ENCODE peak calls at places on chromosome 13, in four cellular contexts. One of them, this sample, is unnamed.

GRCh38 chr13:19601749-19602725 is 31.4 kb upstream of the MPHOSPH8 start:
- DNase-seq in left ventricle myocardium inferior: peak; percentile 38
- DNase-seq in choroid plexus epithelial cell: peak; percentile 41
- DNase-seq in cardiac muscle cell: peak; percentile 65
- DNase-seq in this sample: no peak

GRCh38 chr13:113860051-113860471 is 3.8 kb downstream of the GAS6 start:
- DNase-seq in cardiac muscle cell: no peak
- DNase-seq in left ventricle myocardium inferior: no peak
- DNase-seq in choroid plexus epithelial cell: no peak
- DNase-seq in this sample: no peak

GRCh38 chr13:93235258-93236015 is 8.8 kb downstream of the GPC6 start:
- DNase-seq in left ventricle myocardium inferior: no peak
- DNase-seq in choroid plexus epithelial cell: peak; percentile 85
- DNase-seq in cardiac muscle cell: peak; percentile 62
- DNase-seq in this sample: no peak

GRCh38 chr13:65260938-65261880 is 1968.9 kb downstream of the PCDH9 start:
- DNase-seq in choroid plexus epithelial cell: peak; percentile 36
- DNase-seq in left ventricle myocardium inferior: no peak
- DNase-seq in cardiac muscle cell: peak; percentile 12
- DNase-seq in this sample: no peak

GRCh38 chr13:39347926-39348901 is 254.8 kb downstream of the LHFPL6 start:
- DNase-seq in cardiac muscle cell: no peak
- DNase-seq in left ventricle myocardium inferior: peak; percentile 63
- DNase-seq in choroid plexus epithelial cell: peak; percentile 74
- DNase-seq in this sample: no peak

GRCh38 chr13:38265135-38265497 is 84.5 kb upstream of the UFM1 start:
- DNase-seq in left ventricle myocardium inferior: no peak
- DNase-seq in choroid plexus epithelial cell: no peak
- DNase-seq in cardiac muscle cell: no peak
- DNase-seq in this sample: no peak

GRCh38 chr13:28408235-28408848 is 86.6 kb downstream of the FLT1 start:
- DNase-seq in left ventricle myocardium inferior: peak; percentile 56
- DNase-seq in cardiac muscle cell: peak; percentile 68
- DNase-seq in choroid plexus epithelial cell: peak; percentile 6
- DNase-seq in this sample: no peak

GRCh38 chr13:51614350-51614786 is 30.1 kb downstream of the WDFY2 start:
- DNase-seq in choroid plexus epithelial cell: no peak
- DNase-seq in left ventricle myocardium inferior: no peak
- DNase-seq in cardiac muscle cell: no peak
- DNase-seq in this sample: no peak

GRCh38 chr13:110346661-110347067 is 39.6 kb downstream of the COL4A2 start:
- DNase-seq in choroid plexus epithelial cell: no peak
- DNase-seq in left ventricle myocardium inferior: no peak
- DNase-seq in cardiac muscle cell: no peak
- DNase-seq in this sample: no peak

DNA sequence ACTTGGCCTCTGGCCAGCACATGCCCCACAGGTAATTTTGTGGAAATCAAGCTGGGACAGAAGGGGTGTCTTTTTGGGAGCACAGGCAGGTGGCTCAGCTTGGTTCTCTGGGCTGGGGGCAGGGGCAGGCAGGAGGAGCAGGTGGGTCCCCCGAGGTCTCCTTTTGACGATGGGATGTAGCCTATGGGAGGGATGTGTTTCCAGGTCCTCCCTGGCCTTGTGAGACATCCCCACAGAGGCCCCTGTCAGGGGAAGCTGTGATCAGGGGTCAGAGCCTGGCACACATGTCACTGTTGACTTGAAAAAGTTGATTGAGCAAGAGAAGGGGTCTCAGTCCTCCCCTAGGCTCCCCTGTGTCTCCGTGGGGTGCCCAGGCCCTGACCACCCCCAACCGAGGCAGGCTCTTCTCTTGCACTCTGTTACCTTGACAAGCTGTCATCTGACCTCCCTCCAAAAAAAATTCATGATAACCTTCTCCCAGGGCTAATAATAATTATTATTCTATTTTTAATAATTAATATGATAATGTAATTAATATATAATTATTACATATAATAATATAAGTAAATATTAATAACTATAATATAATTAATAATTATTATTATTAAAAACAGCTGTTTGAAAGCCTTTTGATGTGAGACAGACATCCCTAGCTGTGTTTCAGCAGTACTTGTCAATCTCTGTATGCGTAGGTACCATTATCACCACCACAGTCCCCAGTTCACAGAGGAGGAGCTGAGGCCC is 116.2 kb downstream of the ZDHHC20 start:
- DNase-seq in left ventricle myocardium inferior: no peak
- DNase-seq in cardiac muscle cell: no peak
- DNase-seq in choroid plexus epithelial cell: no peak
- DNase-seq in this sample: no peak
- H3K4me3 ChIP-seq in left ventricle myocardium inferior: no peak overlapping the region
- H3K4me3 ChIP-seq in cardiac muscle cell: no peak overlapping the region
- H3K4me3 ChIP-seq in choroid plexus epithelial cell: no peak overlapping the region
- H3K4me3 ChIP-seq in this sample: no peak overlapping the region

GRCh38 chr13:106176103-106176502 is 359.4 kb downstream of the EFNB2 start:
- DNase-seq in choroid plexus epithelial cell: no peak
- DNase-seq in left ventricle myocardium inferior: no peak
- DNase-seq in cardiac muscle cell: peak; percentile 13
- DNase-seq in this sample: peak; percentile 61
- H3K4me3 ChIP-seq in choroid plexus epithelial cell: no peak overlapping the region
- H3K4me3 ChIP-seq in left ventricle myocardium inferior: no peak overlapping the region
- H3K4me3 ChIP-seq in cardiac muscle cell: no peak overlapping the region
- H3K4me3 ChIP-seq in this sample: no peak overlapping the region

GRCh38 chr13:99956473-99957349 is 14.9 kb downstream of the ZIC5 start:
- DNase-seq in cardiac muscle cell: no peak
- DNase-seq in choroid plexus epithelial cell: no peak
- DNase-seq in left ventricle myocardium inferior: no peak
- DNase-seq in this sample: no peak
- H3K4me3 ChIP-seq in cardiac muscle cell: peak overlapping the region; percentile 20
- H3K4me3 ChIP-seq in choroid plexus epithelial cell: peak overlapping the region; percentile 52
- H3K4me3 ChIP-seq in left ventricle myocardium inferior: peak overlapping the region; percentile 52
- H3K4me3 ChIP-seq in this sample: peak overlapping the region; percentile 27

GRCh38 chr13:94858856-94859811 is 146.8 kb upstream of the SOX21 start:
- DNase-seq in left ventricle myocardium inferior: peak; percentile 67
- DNase-seq in cardiac muscle cell: peak; percentile 87
- DNase-seq in choroid plexus epithelial cell: peak; percentile 25
- DNase-seq in this sample: no peak

GRCh38 chr13:94859812-94860210 is 147.5 kb upstream of the SOX21 start:
- DNase-seq in choroid plexus epithelial cell: no peak
- DNase-seq in cardiac muscle cell: no peak
- DNase-seq in left ventricle myocardium inferior: no peak
- DNase-seq in this sample: no peak

DNA sequence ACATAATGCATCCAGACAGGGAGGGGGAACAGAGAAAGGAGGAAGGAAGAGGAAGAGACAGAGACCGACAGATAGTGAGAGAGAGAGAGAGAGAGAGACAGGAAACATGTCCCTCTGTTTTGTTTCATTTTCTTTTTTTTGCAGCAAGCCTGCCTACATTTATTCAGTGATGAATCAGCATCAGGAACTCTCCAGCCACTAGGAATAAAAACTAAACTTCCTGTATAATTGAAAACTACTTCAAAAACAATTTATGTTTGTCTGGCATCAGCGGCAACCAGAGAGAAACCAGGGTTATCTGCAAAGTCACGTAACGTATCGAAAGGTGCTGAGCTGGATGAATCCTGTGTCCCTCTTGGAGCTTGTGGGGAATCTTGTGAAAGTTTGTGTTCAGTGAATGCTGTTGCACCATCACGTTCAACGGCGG is 148.6 kb upstream of the SOX21 start:
- DNase-seq in cardiac muscle cell: peak; percentile 30
- DNase-seq in left ventricle myocardium inferior: no peak
- DNase-seq in choroid plexus epithelial cell: peak; percentile 32
- DNase-seq in this sample: no peak
- H3K4me3 ChIP-seq in cardiac muscle cell: no peak overlapping the region
- H3K4me3 ChIP-seq in left ventricle myocardium inferior: peak overlapping the region; percentile 52
- H3K4me3 ChIP-seq in choroid plexus epithelial cell: peak overlapping the region; percentile 48
- H3K4me3 ChIP-seq in this sample: peak overlapping the region; percentile 28

GRCh38 chr13:30247406-30247805 is 59.9 kb downstream of the KATNAL1 start:
- DNase-seq in choroid plexus epithelial cell: no peak
- DNase-seq in left ventricle myocardium inferior: no peak
- DNase-seq in cardiac muscle cell: no peak
- DNase-seq in this sample: no peak

GRCh38 chr13:30240608-30241007 is 66.7 kb downstream of the KATNAL1 start:
- DNase-seq in cardiac muscle cell: no peak
- DNase-seq in choroid plexus epithelial cell: no peak
- DNase-seq in left ventricle myocardium inferior: no peak
- DNase-seq in this sample: no peak

DNA sequence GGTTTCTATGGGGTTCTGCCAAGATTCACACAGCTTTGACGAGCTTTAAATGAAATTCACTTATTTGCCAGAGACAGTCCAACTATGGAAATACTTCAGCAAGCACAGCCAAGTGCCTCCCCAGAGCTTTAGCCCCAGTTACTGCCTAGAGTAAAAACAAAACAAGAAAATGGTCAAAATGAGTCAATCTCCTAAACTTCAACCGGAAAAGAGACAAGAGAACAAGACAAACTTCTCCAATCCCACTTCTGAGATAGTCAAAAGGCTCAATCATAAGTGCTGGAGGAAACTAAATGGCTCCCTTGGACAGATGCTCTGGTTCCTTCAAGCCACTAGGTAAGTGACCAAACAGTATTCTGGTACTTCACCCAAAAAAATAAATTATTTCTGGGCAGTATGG is 65.8 kb downstream of the KATNAL1 start:
- DNase-seq in cardiac muscle cell: peak; percentile 48
- DNase-seq in choroid plexus epithelial cell: no peak
- DNase-seq in left ventricle myocardium inferior: peak; percentile 35
- DNase-seq in this sample: peak; percentile 30
- H3K4me3 ChIP-seq in cardiac muscle cell: no peak overlapping the region
- H3K4me3 ChIP-seq in choroid plexus epithelial cell: no peak overlapping the region
- H3K4me3 ChIP-seq in left ventricle myocardium inferior: no peak overlapping the region
- H3K4me3 ChIP-seq in this sample: no peak overlapping the region

GRCh38 chr13:27053902-27054595 is 117.6 kb downstream of the USP12 start:
- DNase-seq in choroid plexus epithelial cell: peak; percentile 35
- DNase-seq in left ventricle myocardium inferior: no peak
- DNase-seq in cardiac muscle cell: peak; percentile 50
- DNase-seq in this sample: peak; percentile 46
- H3K4me3 ChIP-seq in choroid plexus epithelial cell: no peak overlapping the region
- H3K4me3 ChIP-seq in left ventricle myocardium inferior: no peak overlapping the region
- H3K4me3 ChIP-seq in cardiac muscle cell: no peak overlapping the region
- H3K4me3 ChIP-seq in this sample: no peak overlapping the region

DNA sequence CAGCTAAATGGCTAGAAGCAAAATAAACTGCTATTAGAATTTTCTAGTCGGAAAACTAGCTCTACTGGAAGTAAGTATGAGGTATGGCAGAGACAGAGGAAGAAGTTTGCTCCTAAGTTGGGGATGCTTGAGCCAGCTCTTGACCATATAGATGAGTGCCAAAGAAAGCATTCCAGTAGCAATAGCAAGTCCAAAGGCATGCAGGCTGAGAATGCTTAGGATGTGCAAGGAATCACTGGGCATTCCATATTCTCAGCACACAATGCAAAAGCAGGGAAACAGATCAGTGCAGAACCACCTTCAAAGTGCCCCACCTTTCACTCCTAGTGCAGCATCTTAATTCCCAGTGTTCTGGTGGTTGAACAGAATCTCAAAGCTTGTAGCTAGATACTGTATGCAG is 32.9 kb downstream of the SERTM1 start:
- DNase-seq in choroid plexus epithelial cell: peak; percentile 70
- DNase-seq in cardiac muscle cell: peak; percentile 36
- DNase-seq in left ventricle myocardium inferior: no peak
- DNase-seq in this sample: peak; percentile 69
- H3K4me3 ChIP-seq in choroid plexus epithelial cell: no peak overlapping the region
- H3K4me3 ChIP-seq in cardiac muscle cell: no peak overlapping the region
- H3K4me3 ChIP-seq in left ventricle myocardium inferior: no peak overlapping the region
- H3K4me3 ChIP-seq in this sample: no peak overlapping the region

DNA sequence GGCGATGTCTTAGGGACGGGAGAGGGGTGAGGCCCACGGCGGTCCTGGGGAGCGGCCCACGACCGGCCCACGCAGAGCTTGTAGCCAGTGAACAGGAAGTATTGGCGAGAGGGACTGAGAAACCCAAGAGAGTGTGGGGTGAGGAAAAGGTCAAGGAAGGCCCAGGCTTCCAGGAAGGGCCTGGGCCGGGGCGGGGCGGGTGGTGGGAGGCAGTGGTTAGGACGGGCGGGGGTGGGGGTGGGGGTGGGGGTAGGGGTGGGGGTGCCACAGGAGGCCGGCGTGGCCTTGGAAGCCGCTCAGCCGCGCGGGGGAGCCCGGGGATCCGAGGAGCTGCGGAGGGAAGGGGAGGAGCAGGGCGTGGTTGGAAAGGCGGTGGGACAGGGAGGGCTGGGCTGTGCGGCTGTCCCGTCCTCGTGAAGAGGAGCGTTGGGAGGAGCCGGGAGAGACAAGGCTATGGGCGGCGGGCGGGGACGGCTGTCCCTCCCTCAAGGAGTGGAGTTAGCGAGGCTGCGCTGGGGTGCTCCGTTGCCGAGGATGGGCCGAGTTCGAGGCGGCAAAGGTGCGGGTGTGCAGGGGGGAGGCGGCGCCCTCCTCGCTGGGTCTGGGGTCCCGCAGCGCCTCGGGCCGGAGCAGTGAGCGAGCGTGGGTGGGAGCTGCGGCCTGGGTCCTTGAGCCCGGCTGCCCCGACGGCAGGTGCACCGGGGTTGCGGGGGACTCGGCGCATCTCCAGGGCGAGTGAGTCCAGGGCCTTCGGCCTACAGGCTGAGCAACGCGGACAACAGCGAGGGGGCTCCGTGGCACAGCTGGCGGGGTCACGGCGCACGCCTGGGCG is 254.4 kb upstream of the SGCG start:
- DNase-seq in choroid plexus epithelial cell: no peak
- DNase-seq in left ventricle myocardium inferior: peak; percentile 82
- DNase-seq in cardiac muscle cell: peak; percentile 84
- DNase-seq in this sample: no peak
- H3K4me3 ChIP-seq in choroid plexus epithelial cell: no peak overlapping the region
- H3K4me3 ChIP-seq in left ventricle myocardium inferior: peak overlapping the region; percentile 63
- H3K4me3 ChIP-seq in cardiac muscle cell: no peak overlapping the region
- H3K4me3 ChIP-seq in this sample: peak overlapping the region; percentile 32

This sample was measured in skeletal muscle cell.